ENCODE peak calls at places on chromosomes 6 and 20, in seven cellular contexts. G is fibroblast of pulmonary artery, P is heart left ventricle, Z is pancreas, R is mesothelial cell of epicardium, W is AG09309, V is cardiac muscle cell. O is an unnamed sample.

GRCh38 chr20:48668451-48668946 is 159.3 kb downstream of the PREX1 start:
- DNase-seq in G (peak), P (no peak), Z (no peak), R (no peak), W (no peak), V (peak), O (no peak)

GRCh38 chr6:39830444-39830843 is 38.3 kb downstream of the DAAM2 start:
- DNase-seq in G (no peak), P (peak), Z (no peak), R (no peak), W (no peak), V (no peak), O (no peak)

GRCh38 chr6:156420172-156420993 is 356.8 kb upstream of the ARID1B start:
- DNase-seq in G (peak), P (no peak), Z (no peak), R (no peak), W (no peak), V (peak), O (no peak)

GRCh38 chr20:45105317-45105716 is 4.4 kb upstream of the KCNS1 start:
- DNase-seq in G (peak), P (no peak), Z (no peak), R (no peak), W (no peak), V (no peak), O (no peak)

GRCh38 chr6:144340541-144341371 is 55.6 kb downstream of the UTRN start:
- DNase-seq in G (peak), P (no peak), Z (no peak), R (no peak), W (no peak), V (peak), O (no peak)

GRCh38 chr6:81820979-81821378 is 68.5 kb upstream of the TENT5A start:
- DNase-seq in G (no peak), P (no peak), Z (no peak), R (no peak), W (no peak), V (no peak), O (no peak)

GRCh38 chr20:21710863-21711431 is 5.5 kb downstream of the PAX1 start:
- DNase-seq in G (no peak), P (no peak), Z (no peak), R (no peak), W (no peak), V (no peak), O (no peak)

GRCh38 chr6:127833336-127833735 is 67.5 kb downstream of the THEMIS start:
- DNase-seq in G (no peak), P (no peak), Z (no peak), R (no peak), W (no peak), V (no peak), O (no peak)

GRCh38 chr6:146543940-146544661 is 468 bp downstream of the RAB32 start:
- DNase-seq in G (peak), P (peak), Z (no peak), R (peak), W (no peak), V (peak), O (no peak)

GRCh38 chr6:159899994-159900745 is 9.4 kb downstream of the MAS1 start:
- DNase-seq in G (peak), P (no peak), Z (no peak), R (no peak), W (peak), V (peak), O (no peak)

GRCh38 chr20:37577972-37578371 is 50.3 kb upstream of the BLCAP start:
- DNase-seq in G (no peak), P (no peak), Z (no peak), R (no peak), W (no peak), V (no peak), O (no peak)

GRCh38 chr6:132130530-132131298 is 179.5 kb upstream of the CCN2 start:
- DNase-seq in G (peak), P (peak), Z (no peak), R (no peak), W (peak), V (peak), O (no peak)

GRCh38 chr6:112909781-112910180 is 562.7 kb downstream of the RFPL4B start:
- DNase-seq in G (no peak), P (no peak), Z (no peak), R (no peak), W (no peak), V (no peak), O (no peak)

GRCh38 chr6:77292564-77293546 is 170.4 kb downstream of the HTR1B start:
- DNase-seq in G (peak), P (no peak), Z (no peak), R (no peak), W (peak), V (peak), O (no peak)

GRCh38 chr6:16105874-16106273 is 23.0 kb upstream of the MYLIP start:
- DNase-seq in G (peak), P (no peak), Z (no peak), R (no peak), W (peak), V (peak), O (no peak)

GRCh38 chr6:108364470-108364869 is 69.6 kb downstream of the AFG1L start:
- DNase-seq in G (no peak), P (no peak), Z (no peak), R (no peak), W (no peak), V (no peak), O (no peak)

GRCh38 chr6:5082487-5083306 is 2.4 kb upstream of the PPP1R3G start:
- DNase-seq in G (peak), P (no peak), Z (no peak), R (no peak), W (peak), V (peak), O (no peak)

GRCh38 chr6:10962673-10963072 is 75.8 kb downstream of the SYCP2L start:
- DNase-seq in G (peak), P (no peak), Z (no peak), R (no peak), W (peak), V (peak), O (no peak)

GRCh38 chr6:111377558-111378120 is 105.4 kb downstream of the REV3L start:
- DNase-seq in G (peak), P (no peak), Z (no peak), R (no peak), W (no peak), V (no peak), O (no peak)

GRCh38 chr20:44186674-44187053 is 324 bp downstream of the JPH2 start:
- DNase-seq in G (no peak), P (no peak), Z (no peak), R (no peak), W (no peak), V (no peak), O (no peak)

GRCh38 chr6:151847064-151847463 is 39.6 kb downstream of the ESR1 start:
- DNase-seq in G (peak), P (no peak), Z (no peak), R (no peak), W (no peak), V (peak), O (no peak)

DNA sequence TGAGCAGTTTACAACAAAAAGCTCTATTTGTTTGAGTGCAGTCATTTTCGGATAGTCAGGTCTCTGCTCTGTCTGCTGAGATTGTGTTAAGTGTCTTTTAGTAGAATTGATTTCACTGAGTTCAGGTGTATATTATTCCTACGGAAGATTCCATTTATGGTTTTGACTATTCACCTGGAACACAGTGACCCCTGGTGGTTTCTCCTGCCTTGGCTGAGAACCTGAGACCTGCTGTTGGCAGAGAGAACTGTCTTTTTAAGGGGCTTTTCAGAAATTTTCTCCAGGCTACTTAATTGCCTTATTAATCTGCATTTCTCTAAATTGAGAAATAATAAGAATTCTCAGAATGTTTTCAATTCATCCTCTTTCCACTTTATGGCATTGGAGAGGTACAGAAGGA is 508.0 kb downstream of the TBC1D32 start:
- DNase-seq in G (peak), P (no peak), Z (peak), R (no peak), W (no peak), V (peak), O (no peak)
- TF ChIP-seq CTCF in G (peak), P (no peak), Z (peak), R (peak), W (no peak), V (peak), O (peak)

GRCh38 chr6:83594936-83595335 is 82.6 kb downstream of the PRSS35 start:
- DNase-seq in G (no peak), P (no peak), Z (no peak), R (no peak), W (no peak), V (no peak), O (no peak)

GRCh38 chr6:83593395-83593785 is 81.1 kb downstream of the PRSS35 start:
- DNase-seq in G (no peak), P (no peak), Z (no peak), R (no peak), W (no peak), V (no peak), O (no peak)

GRCh38 chr6:83590413-83590812 is 78.1 kb downstream of the PRSS35 start:
- DNase-seq in G (peak), P (no peak), Z (no peak), R (no peak), W (no peak), V (peak), O (no peak)

GRCh38 chr6:83597511-83597910 is 85.2 kb downstream of the PRSS35 start:
- DNase-seq in G (no peak), P (no peak), Z (no peak), R (no peak), W (no peak), V (no peak), O (no peak)

GRCh38 chr6:83592770-83593394 is 80.5 kb downstream of the PRSS35 start:
- DNase-seq in G (peak), P (no peak), Z (no peak), R (no peak), W (no peak), V (peak), O (no peak)
- TF ChIP-seq CTCF in G (peak), P (no peak), Z (no peak), R (no peak), W (peak), V (peak), O (peak)

DNA sequence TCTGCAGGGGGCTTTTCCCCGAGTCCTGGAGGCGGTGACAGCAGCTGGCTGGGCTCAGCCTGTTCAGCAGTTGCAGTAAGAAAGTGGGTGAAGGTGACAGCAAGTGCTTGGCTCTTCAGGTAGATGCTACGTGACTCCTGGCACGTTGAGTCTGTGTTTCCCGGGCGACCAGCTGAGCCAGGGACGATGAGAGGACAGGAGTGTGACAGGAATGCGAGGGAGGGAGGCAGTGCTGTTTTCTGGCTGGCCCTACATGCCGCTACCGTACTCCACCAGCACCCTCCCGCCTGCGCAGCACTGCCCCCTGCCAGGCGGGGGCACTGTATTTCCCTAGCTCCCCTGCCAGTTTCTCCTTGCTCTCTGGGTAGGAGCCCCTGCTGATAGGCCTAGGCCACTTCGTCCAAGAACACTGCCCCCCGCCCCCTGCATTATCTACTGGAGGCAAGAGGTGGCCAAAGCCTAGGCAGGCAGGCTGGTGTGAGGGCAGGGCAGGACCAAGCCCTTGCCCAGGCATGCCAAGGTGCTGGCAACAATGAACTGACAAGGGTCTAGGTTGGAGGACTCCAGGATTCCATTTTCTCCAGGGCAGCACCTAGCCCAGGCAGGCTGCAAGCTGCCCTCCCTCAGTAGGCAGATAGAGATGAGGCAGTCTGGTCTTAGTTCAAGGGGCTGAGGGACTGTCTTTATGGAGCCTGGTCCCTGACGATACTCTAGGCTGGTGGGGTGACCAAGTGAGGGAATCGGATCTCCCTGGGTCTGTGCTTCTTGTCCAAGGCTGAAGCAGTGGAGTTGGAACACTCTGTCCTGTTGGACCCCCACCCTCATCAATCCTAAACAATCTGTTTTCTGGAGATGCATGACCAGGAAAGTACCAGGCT is 19.2 kb downstream of the MRPS18A start:
- DNase-seq in G (peak), P (peak), Z (peak), R (no peak), W (no peak), V (peak), O (no peak)
- TF ChIP-seq CTCF in G (peak), P (peak), Z (no peak), R (no peak), W (peak), V (peak), O (peak)

DNA sequence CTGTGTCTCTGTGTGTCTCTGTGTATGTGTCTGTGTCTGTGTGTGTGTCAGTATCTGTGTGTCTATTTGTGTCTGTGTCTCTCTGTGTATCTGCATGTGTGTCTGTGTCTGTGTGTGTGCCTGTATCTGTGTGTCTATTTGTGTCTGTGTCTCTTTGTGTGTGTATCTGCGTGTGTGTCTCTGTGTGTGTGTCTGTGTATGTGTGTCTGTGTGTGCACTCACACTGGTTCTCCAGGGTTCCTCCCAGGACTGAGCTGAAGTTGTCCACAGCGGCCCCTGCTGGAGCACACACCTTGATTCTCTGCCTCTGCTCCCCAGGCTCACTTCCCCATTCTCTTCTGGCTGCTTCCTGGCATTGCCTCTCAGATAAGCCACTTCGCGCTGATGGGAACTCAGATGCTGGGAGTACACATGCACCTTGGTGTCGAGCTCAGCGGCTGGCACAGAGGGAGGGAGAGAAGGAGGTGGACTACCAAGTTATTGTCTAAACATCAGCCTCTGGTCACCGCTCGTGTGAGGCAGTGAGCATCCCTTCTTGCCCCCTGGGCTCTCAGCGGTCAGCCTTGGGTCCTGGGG is 105.0 kb upstream of the NXT1 start:
- DNase-seq in G (peak), P (peak), Z (peak), R (no peak), W (no peak), V (peak), O (no peak)
- TF ChIP-seq CTCF in G (peak), P (peak), Z (no peak), R (no peak), W (peak), V (peak), O (no peak)

DNA sequence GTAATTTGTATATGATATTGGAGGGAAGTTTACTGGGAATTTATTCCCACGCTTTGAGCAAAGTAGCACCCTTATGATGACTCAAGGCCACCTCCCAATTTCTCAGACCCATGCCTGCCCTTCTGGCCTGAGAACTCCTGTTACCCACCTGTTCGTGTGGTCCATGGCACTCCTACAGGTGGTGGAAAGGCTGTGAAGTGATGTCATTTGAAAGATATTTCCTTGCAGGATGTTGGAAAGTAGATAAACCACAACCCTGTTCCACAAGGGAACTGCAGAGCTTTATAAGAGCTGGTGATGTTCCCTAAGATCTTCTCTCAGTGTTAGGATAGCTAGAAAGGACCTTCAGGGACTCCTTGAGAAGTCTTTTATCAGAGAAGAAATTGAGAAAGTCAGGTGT is 70.5 kb downstream of the ADGRG6 start:
- DNase-seq in G (peak), P (no peak), Z (no peak), R (no peak), W (no peak), V (peak), O (no peak)
- TF ChIP-seq CTCF in G (no peak), P (no peak), Z (no peak), R (no peak), W (no peak), V (no peak), O (no peak)

DNA sequence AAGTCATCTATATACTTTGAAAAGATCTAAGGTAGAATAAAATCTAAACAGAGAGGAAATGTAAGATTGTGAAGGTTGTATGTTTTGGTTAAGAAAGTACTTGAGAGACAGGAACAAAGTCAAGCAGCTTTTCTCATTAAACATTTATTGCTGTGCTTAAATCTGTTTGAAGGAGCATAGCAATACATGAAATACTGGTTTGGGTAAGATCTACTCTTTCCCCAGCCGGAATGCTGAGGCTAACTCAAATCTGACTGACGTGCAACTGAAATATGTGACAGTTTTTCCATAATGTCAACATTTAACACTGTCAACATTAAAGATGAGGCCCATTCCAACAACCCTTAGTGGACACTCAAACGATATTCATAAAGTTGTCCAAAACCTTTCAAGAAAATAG is 59.9 kb downstream of the MAN1A1 start:
- DNase-seq in G (no peak), P (no peak), Z (no peak), R (no peak), W (no peak), V (no peak), O (no peak)
- TF ChIP-seq CTCF in G (no peak), P (no peak), Z (no peak), R (no peak), W (no peak), V (no peak), O (no peak)

O was measured in D721Med.